ENCODE peak calls at places on chromosomes 16 and 17, in seven cellular contexts. P, G, N, C, Z, X and O are unnamed samples.

GRCh38 chr16:58187092-58187491 is 10.8 kb downstream of the CSNK2A2 start:
- DNase-seq in P (no peak), G (no peak), N (no peak), C (no peak), Z (no peak), X (no peak), O (no peak)

GRCh38 chr17:81142301-81143199 is 22.8 kb upstream of the PVALEF start:
- DNase-seq in P (no peak), G (peak), N (peak), C (no peak), Z (peak), X (peak), O (peak)

GRCh38 chr16:57624044-57624688 is 4.3 kb upstream of the ADGRG1 start:
- DNase-seq in P (no peak), G (no peak), N (no peak), C (no peak), Z (no peak), X (no peak), O (no peak)

GRCh38 chr17:46035112-46035818 is 36.2 kb downstream of the STH start:
- DNase-seq in P (no peak), G (no peak), N (no peak), C (no peak), Z (no peak), X (no peak), O (no peak)

GRCh38 chr17:83012873-83013778 is 66.3 kb upstream of the METRNL start:
- DNase-seq in P (no peak), G (no peak), N (no peak), C (peak), Z (no peak), X (no peak), O (no peak)

GRCh38 chr16:47019563-47019962 is 46.1 kb upstream of the DNAJA2 start:
- DNase-seq in P (no peak), G (no peak), N (no peak), C (no peak), Z (no peak), X (no peak), O (no peak)

GRCh38 chr17:20306924-20307323 is 160.4 kb downstream of the LGALS9B start:
- DNase-seq in P (no peak), G (no peak), N (no peak), C (no peak), Z (no peak), X (no peak), O (no peak)

GRCh38 chr17:18281815-18282214 is 21.4 kb downstream of the MIEF2 start:
- DNase-seq in P (no peak), G (no peak), N (no peak), C (no peak), Z (no peak), X (no peak), O (no peak)

GRCh38 chr17:81711814-81712467 is at the start of gene SLC25A10:
- DNase-seq in P (no peak), G (peak), N (peak), C (no peak), Z (peak), X (peak), O (peak)

GRCh38 chr17:1473841-1474240 is 17.8 kb upstream of the CRK start:
- DNase-seq in P (no peak), G (no peak), N (no peak), C (no peak), Z (no peak), X (no peak), O (no peak)

GRCh38 chr16:50238868-50239301 is 27.5 kb upstream of the ADCY7 start:
- DNase-seq in P (no peak), G (no peak), N (no peak), C (no peak), Z (no peak), X (peak), O (no peak)

GRCh38 chr17:78272181-78272913 is 40.9 kb downstream of the TMEM235 start:
- DNase-seq in P (no peak), G (peak), N (peak), C (no peak), Z (peak), X (peak), O (peak)

GRCh38 chr16:71337631-71338030 is 20.9 kb upstream of the CALB2 start:
- DNase-seq in P (no peak), G (no peak), N (no peak), C (no peak), Z (no peak), X (no peak), O (no peak)

GRCh38 chr16:75789237-75789636 is 62.9 kb upstream of the CPHXL start:
- DNase-seq in P (no peak), G (no peak), N (no peak), C (no peak), Z (peak), X (no peak), O (no peak)

GRCh38 chr16:84844049-84844350 is 24.2 kb downstream of the CRISPLD2 start:
- DNase-seq in P (no peak), G (peak), N (no peak), C (no peak), Z (no peak), X (no peak), O (peak)

GRCh38 chr16:57131351-57131970 is 39.1 kb downstream of the CPNE2 start:
- DNase-seq in P (no peak), G (no peak), N (no peak), C (no peak), Z (no peak), X (no peak), O (peak)

GRCh38 chr17:30939059-30939689 is 17.4 kb downstream of the ADAP2 start:
- DNase-seq in P (no peak), G (no peak), N (no peak), C (no peak), Z (no peak), X (no peak), O (no peak)

GRCh38 chr16:65521685-65522338 is 399.9 kb upstream of the CDH11 start:
- DNase-seq in P (no peak), G (no peak), N (no peak), C (no peak), Z (no peak), X (no peak), O (no peak)

GRCh38 chr16:8756755-8757154 is 40.7 kb downstream of the TMEM186 start:
- DNase-seq in P (no peak), G (no peak), N (no peak), C (no peak), Z (no peak), X (no peak), O (no peak)

GRCh38 chr17:82267575-82268379 is 5.7 kb downstream of the CSNK1D start:
- DNase-seq in P (peak), G (peak), N (peak), C (peak), Z (peak), X (peak), O (peak)

GRCh38 chr16:69535123-69536050 is 30.4 kb upstream of the NFAT5 start:
- DNase-seq in P (no peak), G (no peak), N (no peak), C (no peak), Z (no peak), X (no peak), O (no peak)

GRCh38 chr16:88599092-88599733 is 29.0 kb downstream of the ZC3H18 start:
- DNase-seq in P (no peak), G (peak), N (peak), C (peak), Z (no peak), X (peak), O (peak)

GRCh38 chr17:3727041-3727440 is 3.3 kb downstream of the HASPIN start:
- DNase-seq in P (no peak), G (no peak), N (no peak), C (no peak), Z (no peak), X (no peak), O (no peak)

GRCh38 chr16:3025032-3026002 is 1.5 kb downstream of the THOC6 start:
- DNase-seq in P (no peak), G (no peak), N (no peak), C (no peak), Z (no peak), X (no peak), O (no peak)

GRCh38 chr17:64259922-64260321 is 3.1 kb downstream of the TEX2 start:
- DNase-seq in P (no peak), G (no peak), N (no peak), C (no peak), Z (no peak), X (peak), O (no peak)

GRCh38 chr17:33389506-33390141 is 96.5 kb upstream of the ASIC2 start:
- DNase-seq in P (no peak), G (no peak), N (no peak), C (no peak), Z (no peak), X (no peak), O (no peak)

GRCh38 chr16:89364603-89365002 is 125.8 kb downstream of the ANKRD11 start:
- DNase-seq in P (no peak), G (no peak), N (peak), C (no peak), Z (no peak), X (no peak), O (no peak)

GRCh38 chr17:43393944-43394482 is 4.8 kb upstream of the ARL4D start:
- DNase-seq in P (peak), G (peak), N (peak), C (peak), Z (peak), X (peak), O (peak)

GRCh38 chr16:19882641-19883040 is 2.0 kb downstream of the GPRC5B start:
- DNase-seq in P (no peak), G (no peak), N (no peak), C (no peak), Z (no peak), X (no peak), O (no peak)
- TF ChIP-seq POLR2AphosphoS5 in P (no peak), G (no peak), N (no peak), C (no peak), Z (no peak), X (no peak), O (no peak)

DNA sequence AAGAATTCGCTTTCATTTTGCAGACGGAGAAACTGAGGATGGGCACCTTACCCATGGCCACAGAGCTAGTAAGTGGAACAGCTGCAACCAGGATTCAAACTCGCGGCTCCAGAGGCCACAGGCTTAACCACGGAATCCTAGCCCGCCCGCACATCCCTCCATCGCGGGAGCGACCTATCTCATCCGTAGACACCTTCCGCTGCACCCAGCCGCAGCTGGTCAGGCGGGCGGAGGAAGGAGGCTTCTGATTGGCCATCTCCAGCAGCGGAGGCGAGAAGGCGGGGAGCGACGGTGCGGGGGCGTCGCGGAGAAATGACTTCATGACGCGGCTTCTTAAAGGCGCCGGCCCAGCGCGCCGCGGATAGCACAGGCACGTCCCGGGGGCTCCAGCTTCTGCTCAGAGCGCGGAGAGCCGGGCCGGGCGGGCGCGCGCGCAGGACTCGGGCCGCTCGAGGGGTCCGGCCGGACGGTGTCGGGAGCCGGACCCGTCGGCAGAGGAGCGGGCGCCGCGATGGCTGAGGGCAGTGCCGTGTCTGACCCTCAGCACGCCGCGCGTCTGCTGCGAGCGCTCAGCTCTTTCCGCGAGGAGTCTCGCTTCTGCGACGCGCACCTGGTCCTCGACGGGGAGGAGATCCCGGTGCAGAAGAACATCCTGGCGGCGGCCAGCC is at the start of gene GAN:
- DNase-seq in P (peak), G (peak), N (peak), C (peak), Z (peak), X (peak), O (peak)
- TF ChIP-seq EP300 in P (no peak), G (no peak), N (no peak), C (no peak), Z (peak), X (no peak), O (no peak)

GRCh38 chr17:36104601-36105000 is 974 bp downstream of the CCL4 start:
- DNase-seq in P (no peak), G (no peak), N (no peak), C (no peak), Z (no peak), X (no peak), O (no peak)
- TF ChIP-seq POLR2AphosphoS5 in P (no peak), G (no peak), N (no peak), C (no peak), Z (no peak), X (no peak), O (no peak)

GRCh38 chr17:66555605-66556004 is 253.2 kb downstream of the PRKCA start:
- DNase-seq in P (no peak), G (no peak), N (no peak), C (no peak), Z (no peak), X (no peak), O (no peak)

GRCh38 chr17:66557886-66558285 is 255.5 kb downstream of the PRKCA start:
- DNase-seq in P (no peak), G (no peak), N (no peak), C (no peak), Z (no peak), X (no peak), O (no peak)

GRCh38 chr17:66552381-66552780 is 250.0 kb downstream of the PRKCA start:
- DNase-seq in P (no peak), G (peak), N (no peak), C (no peak), Z (no peak), X (no peak), O (no peak)

GRCh38 chr17:66560691-66561090 is 258.3 kb downstream of the PRKCA start:
- DNase-seq in P (no peak), G (no peak), N (no peak), C (no peak), Z (no peak), X (no peak), O (no peak)

GRCh38 chr17:66557193-66557592 is 254.8 kb downstream of the PRKCA start:
- DNase-seq in P (no peak), G (no peak), N (no peak), C (no peak), Z (no peak), X (no peak), O (no peak)
- TF ChIP-seq EP300 in P (no peak), G (no peak), N (no peak), C (no peak), Z (no peak), X (no peak), O (no peak)

GRCh38 chr17:21459536-21459935 is 83.4 kb downstream of the KCNJ12 start:
- DNase-seq in P (no peak), G (no peak), N (no peak), C (no peak), Z (no peak), X (no peak), O (no peak)

GRCh38 chr17:21455761-21456160 is 79.6 kb downstream of the KCNJ12 start:
- DNase-seq in P (no peak), G (no peak), N (no peak), C (no peak), Z (no peak), X (no peak), O (no peak)

GRCh38 chr17:21458036-21458435 is 81.9 kb downstream of the KCNJ12 start:
- DNase-seq in P (peak), G (no peak), N (no peak), C (no peak), Z (no peak), X (no peak), O (no peak)

GRCh38 chr17:21460358-21460757 is 84.2 kb downstream of the KCNJ12 start:
- DNase-seq in P (no peak), G (no peak), N (no peak), C (no peak), Z (no peak), X (no peak), O (no peak)

DNA sequence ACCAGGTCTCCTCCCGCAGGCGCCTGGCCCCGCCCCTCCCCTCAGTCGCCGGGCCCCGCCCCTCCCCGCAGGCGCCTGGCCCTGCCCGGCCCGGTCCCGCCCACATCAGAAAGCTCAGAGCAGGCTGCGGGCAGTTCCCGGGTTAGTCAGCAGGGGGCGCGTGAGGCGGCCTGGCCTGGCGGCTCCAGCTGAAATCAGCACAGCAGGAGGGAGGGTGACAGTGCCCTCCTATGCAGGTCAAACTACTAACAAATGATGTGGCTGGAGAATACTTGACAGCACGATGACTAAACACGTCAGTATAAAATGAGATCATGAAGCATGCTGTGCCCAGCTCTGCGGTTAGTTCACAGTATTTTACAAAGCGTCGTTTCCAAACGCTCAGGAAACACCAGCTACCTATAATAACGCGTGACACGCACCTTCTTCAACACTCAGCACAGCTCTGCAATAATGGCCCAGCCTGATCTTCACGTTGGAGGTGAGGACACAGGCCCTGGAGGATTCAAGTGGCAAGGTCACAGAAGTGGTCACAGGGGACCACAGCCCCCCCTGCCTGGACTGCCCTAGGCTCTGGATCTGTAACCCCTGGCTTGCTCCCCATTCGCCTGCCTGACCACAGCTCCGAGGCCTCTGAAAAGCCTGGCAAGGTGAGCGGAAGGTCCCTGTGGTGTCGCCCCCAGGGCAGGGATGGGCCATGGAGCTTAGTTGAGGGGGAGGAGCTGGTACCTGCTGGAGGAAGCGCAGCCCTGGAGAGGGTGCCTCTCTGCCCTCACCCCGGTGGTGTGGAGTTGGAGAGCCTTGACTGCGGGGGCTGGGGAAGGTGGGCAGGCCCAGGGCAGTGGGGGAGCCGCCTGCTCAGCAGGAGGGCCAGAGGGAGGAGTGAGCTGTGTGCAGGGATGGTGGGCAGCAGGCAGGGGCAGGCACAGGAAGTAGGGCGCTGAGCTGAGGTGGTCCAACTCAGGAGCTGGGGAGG is 81.2 kb downstream of the KCNJ12 start:
- DNase-seq in P (peak), G (peak), N (peak), C (peak), Z (peak), X (peak), O (peak)
- TF ChIP-seq POLR2AphosphoS5 in P (no peak), G (no peak), N (no peak), C (peak), Z (no peak), X (peak), O (no peak)

GRCh38 chr16:14263011-14263410 is 191.9 kb downstream of the MRTFB start:
- DNase-seq in P (no peak), G (no peak), N (no peak), C (peak), Z (no peak), X (no peak), O (no peak)

GRCh38 chr16:14264560-14264959 is 193.4 kb downstream of the MRTFB start:
- DNase-seq in P (no peak), G (no peak), N (no peak), C (no peak), Z (no peak), X (no peak), O (no peak)

GRCh38 chr16:14268073-14268472 is 197.0 kb downstream of the MRTFB start:
- DNase-seq in P (no peak), G (no peak), N (no peak), C (peak), Z (no peak), X (no peak), O (no peak)

GRCh38 chr16:14263769-14264168 is 192.7 kb downstream of the MRTFB start:
- DNase-seq in P (no peak), G (no peak), N (no peak), C (peak), Z (no peak), X (no peak), O (no peak)
- TF ChIP-seq EP300 in P (no peak), G (no peak), N (no peak), C (no peak), Z (no peak), X (no peak), O (no peak)

DNA sequence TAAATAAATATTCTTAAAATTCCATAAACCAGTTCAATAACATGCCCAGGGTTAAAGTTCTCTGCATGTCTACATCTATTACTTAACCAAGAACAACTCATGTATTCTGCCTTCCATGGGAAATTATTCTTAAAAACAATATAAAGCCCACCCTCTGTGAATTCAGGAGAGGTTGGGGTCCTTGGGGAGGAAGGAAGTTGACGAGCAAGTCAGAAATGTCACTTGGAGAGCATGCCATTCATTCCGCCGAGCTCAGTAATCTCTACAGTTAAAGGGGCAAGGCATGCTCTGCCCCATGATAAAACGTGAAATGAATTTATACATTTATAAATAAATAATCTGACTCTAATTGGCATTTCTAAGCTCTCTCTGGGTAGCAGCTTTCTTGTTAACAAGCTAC is 405.1 kb downstream of the TOX3 start:
- DNase-seq in P (no peak), G (no peak), N (no peak), C (no peak), Z (no peak), X (no peak), O (no peak)
- TF ChIP-seq POLR2AphosphoS5 in P (no peak), G (no peak), N (no peak), C (no peak), Z (no peak), X (no peak), O (no peak)

DNA sequence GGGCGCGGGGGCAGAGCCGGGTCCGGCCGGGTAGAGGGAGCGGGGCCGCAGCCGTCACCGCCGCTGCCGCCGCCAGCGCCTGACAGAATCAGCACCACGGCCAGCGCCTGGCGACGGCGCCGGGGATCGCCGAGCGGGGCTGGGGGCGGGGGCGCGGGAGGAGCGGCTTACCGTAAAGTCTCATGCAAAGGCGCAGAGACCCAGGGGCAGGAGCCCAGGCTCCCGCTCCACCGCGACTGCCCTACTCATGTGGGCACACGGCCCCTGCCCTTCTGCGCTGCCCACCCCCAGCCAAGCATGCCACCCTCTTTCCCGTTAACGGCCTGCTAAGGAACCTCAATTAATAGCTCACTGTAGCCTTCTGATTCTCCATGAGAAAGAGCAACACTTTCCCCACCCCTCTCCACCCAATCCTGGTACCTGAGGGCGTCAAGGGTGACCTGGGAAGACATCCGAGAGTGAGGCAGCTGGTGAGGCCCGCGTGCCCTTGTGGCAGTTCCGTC is at the start of gene SEZ6:
- DNase-seq in P (no peak), G (peak), N (peak), C (no peak), Z (peak), X (peak), O (no peak)
- TF ChIP-seq EP300 in P (no peak), G (no peak), N (no peak), C (no peak), Z (no peak), X (no peak), O (no peak)